ENCODE peak calls at places on chromosomes 16 and 17, in six cellular contexts. J is transverse colon, O is BE2C, N is Peyer's patch, A is tibial artery, V is kidney epithelial cell. E is an unnamed sample.

GRCh38 chr17:83083368-83084201 is 4.2 kb downstream of the METRNL start:
- DNase-seq in J (no peak), V (peak), O (peak), A (peak), N (peak), E (peak)

GRCh38 chr17:54270499-54270898 is 447.8 kb downstream of the KIF2B start:
- DNase-seq in O (no peak), J (no peak), V (no peak), N (no peak), A (no peak), E (no peak)

GRCh38 chr16:26987631-26988030 is 79.1 kb upstream of the C16orf82 start:
- DNase-seq in J (peak), N (peak), A (no peak), V (peak), O (no peak), E (peak)

GRCh38 chr17:10875984-10876555 is 38.2 kb upstream of the PIRT start:
- DNase-seq in A (no peak), J (peak), N (peak), O (peak), V (no peak), E (no peak)

GRCh38 chr16:53091508-53092211 is 36.9 kb downstream of the CHD9 start:
- DNase-seq in O (peak), N (peak), V (no peak), A (peak), J (peak), E (peak)

GRCh38 chr17:76353004-76353598 is 615 bp downstream of the PRPSAP1 start:
- DNase-seq in N (no peak), J (peak), A (no peak), V (no peak), O (peak), E (no peak)

GRCh38 chr17:48378238-48378637 is 51.8 kb downstream of the SKAP1 start:
- DNase-seq in V (no peak), N (no peak), O (no peak), J (no peak), A (no peak), E (no peak)

GRCh38 chr17:78346605-78347250 is 13.1 kb downstream of the SOCS3 start:
- DNase-seq in A (no peak), V (no peak), J (no peak), N (no peak), O (no peak), E (no peak)

GRCh38 chr17:41718287-41718645 is 6.1 kb downstream of the GAST start:
- DNase-seq in N (no peak), O (no peak), J (no peak), A (no peak), V (no peak), E (no peak)

GRCh38 chr17:80133626-80133970 is 13.3 kb downstream of the EIF4A3 start:
- DNase-seq in O (no peak), N (no peak), V (no peak), A (no peak), J (no peak), E (no peak)

GRCh38 chr17:80126449-80126715 is 20.5 kb downstream of the EIF4A3 start:
- DNase-seq in A (no peak), N (no peak), O (no peak), V (no peak), J (no peak), E (no peak)

GRCh38 chr17:80129006-80129565 is 17.8 kb downstream of the EIF4A3 start:
- DNase-seq in N (no peak), A (no peak), V (no peak), O (no peak), J (no peak), E (no peak)

GRCh38 chr17:80132906-80133625 is 13.9 kb downstream of the EIF4A3 start:
- DNase-seq in J (no peak), V (no peak), A (no peak), N (no peak), O (no peak), E (no peak)

GRCh38 chr17:80130992-80131391 is 15.9 kb downstream of the EIF4A3 start:
- DNase-seq in N (no peak), A (no peak), V (no peak), J (no peak), O (no peak), E (no peak)
- TF ChIP-seq CTCF in N (no peak), A (no peak), V (no peak), J (no peak), O (no peak), E (no peak)

GRCh38 chr16:1610841-1611653 is 825 bp downstream of the IFT140 start:
- DNase-seq in V (no peak), N (no peak), A (peak), O (no peak), J (peak), E (no peak)
- H3K4me3 ChIP-seq in V (peak), N (peak), A (peak), O (peak), J (peak), E (peak)

DNA sequence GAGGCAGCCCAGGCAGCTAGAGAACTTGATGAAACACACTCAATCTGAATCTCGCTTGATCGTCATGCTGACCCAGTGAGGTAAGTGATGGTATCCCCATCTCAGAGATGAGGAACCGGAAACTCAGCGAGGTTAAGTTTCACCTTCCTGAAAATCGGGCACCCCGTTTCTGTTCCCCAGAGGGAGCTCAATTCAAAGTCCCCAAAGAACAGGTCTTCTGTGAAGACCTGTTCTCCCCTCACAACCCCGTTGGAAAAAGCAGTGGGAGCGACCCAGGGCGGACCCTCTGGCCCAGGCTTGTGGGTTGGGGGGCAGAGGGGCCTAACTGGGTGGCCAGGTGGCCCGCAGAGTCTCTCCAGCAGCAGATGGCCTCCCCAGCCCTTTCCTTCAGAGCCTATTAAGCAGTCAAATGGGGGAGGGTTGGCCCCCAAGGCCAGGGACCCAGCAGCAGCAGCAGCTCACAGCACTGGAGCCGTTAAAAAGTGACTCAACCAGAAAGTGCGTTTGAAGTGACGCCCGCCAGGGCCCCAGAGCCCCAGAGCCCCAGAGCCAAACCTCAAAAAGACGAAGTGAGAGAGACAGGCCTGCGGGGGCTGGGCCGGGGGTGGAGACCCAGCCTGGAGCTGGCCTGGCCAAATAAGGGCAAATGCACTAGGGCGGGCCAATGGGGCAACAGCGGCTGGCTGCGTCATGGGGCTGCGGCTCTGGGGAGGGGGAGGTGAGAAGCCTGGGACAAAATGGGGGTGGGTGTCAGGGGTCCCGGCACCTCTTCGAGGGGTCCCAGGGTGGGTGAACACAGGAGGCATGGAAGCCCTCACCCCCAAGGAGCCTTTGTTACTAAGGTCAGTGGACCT is 9.2 kb upstream of the TSPOAP1 start:
- DNase-seq in O (peak), N (peak), J (peak), V (peak), A (peak), E (peak)
- TF ChIP-seq CTCF in O (no peak), N (no peak), J (no peak), V (no peak), A (no peak), E (no peak)

GRCh38 chr17:50114849-50115357 is 15.1 kb downstream of the SAMD14 start:
- DNase-seq in N (peak), A (no peak), O (peak), V (no peak), J (peak), E (no peak)

GRCh38 chr17:50118828-50119218 is 11.1 kb downstream of the SAMD14 start:
- DNase-seq in N (no peak), O (no peak), V (no peak), J (no peak), A (no peak), E (no peak)

GRCh38 chr17:50115744-50116143 is 14.2 kb downstream of the SAMD14 start:
- DNase-seq in A (no peak), V (no peak), J (no peak), N (no peak), O (no peak), E (no peak)

GRCh38 chr17:50118076-50118827 is 11.7 kb downstream of the SAMD14 start:
- DNase-seq in O (no peak), J (no peak), N (no peak), V (no peak), A (no peak), E (no peak)

GRCh38 chr17:50117202-50118040 is 12.5 kb downstream of the SAMD14 start:
- DNase-seq in V (no peak), N (peak), A (no peak), J (peak), O (peak), E (no peak)
- H3K4me3 ChIP-seq in V (no peak), N (no peak), A (peak), J (peak), O (peak), E (no peak)

GRCh38 chr17:60231234-60231633 is 81.5 kb downstream of the CA4 start:
- DNase-seq in A (no peak), J (no peak), N (no peak), O (peak), V (no peak), E (no peak)
- TF ChIP-seq CTCF in A (peak), J (peak), N (peak), O (peak), V (peak), E (peak)

GRCh38 chr17:4477286-4477791 is 21.3 kb upstream of the SPNS2 start:
- DNase-seq in A (no peak), O (no peak), J (no peak), N (no peak), V (peak), E (no peak)
- H3K4me3 ChIP-seq in A (no peak), O (no peak), J (no peak), N (no peak), V (no peak), E (no peak)

DNA sequence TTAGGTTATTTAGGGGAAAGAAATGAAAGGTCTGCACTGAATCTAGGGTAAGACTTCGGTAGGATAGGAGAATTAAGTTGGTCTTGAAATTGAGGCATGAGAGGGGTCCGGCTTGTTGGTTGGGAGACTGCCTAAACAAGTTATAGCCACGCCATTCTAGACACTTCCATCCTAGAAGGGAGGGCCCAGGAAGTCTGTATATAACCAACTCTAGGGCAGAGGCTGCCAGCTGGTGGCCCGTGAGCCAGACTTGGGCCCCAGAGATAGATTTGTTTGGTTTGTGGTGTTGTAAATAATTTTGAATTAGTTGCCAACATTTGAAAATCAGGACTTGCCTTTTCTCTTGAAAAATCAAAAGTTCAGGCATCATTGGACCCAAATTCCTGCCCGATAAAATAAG is 15.8 kb downstream of the SLC7A6 start:
- DNase-seq in N (no peak), J (no peak), V (no peak), A (no peak), O (no peak), E (no peak)
- TF ChIP-seq CTCF in N (no peak), J (no peak), V (no peak), A (no peak), O (no peak), E (no peak)

GRCh38 chr17:36641331-36641876 is 40.0 kb downstream of the MRM1 start:
- DNase-seq in N (no peak), O (no peak), A (no peak), V (no peak), J (no peak), E (no peak)
- H3K4me3 ChIP-seq in N (no peak), O (peak), A (peak), V (peak), J (peak), E (peak)

GRCh38 chr16:74304164-74304834 is 7.7 kb downstream of the PSMD7 start:
- DNase-seq in A (no peak), N (no peak), J (no peak), V (no peak), O (no peak), E (no peak)
- TF ChIP-seq CTCF in A (no peak), N (peak), J (peak), V (peak), O (peak), E (peak)